ENCODE peak calls at places on chromosomes 4 and X, in five cellular contexts. E, M, K, R and W are unnamed samples.

GRCh38 chr4:24922416-24922815 is 9.6 kb upstream of the CCDC149 start:
- DNase-seq in R (no peak), M (peak; percentile 66), E (no peak), K (peak; percentile 39), W (no peak)

GRCh38 chr4:56978750-56979303 is at the start of gene POLR2B:
- DNase-seq in E (peak; percentile 89), K (peak; percentile 91), M (peak; percentile 87), R (peak; percentile 97), W (peak; percentile 95)

GRCh38 chr4:83753260-83753659 is 217.4 kb downstream of the GPAT3 start:
- DNase-seq in K (no peak), E (no peak), R (no peak), M (no peak), W (no peak)

GRCh38 chr4:37424753-37425152 is 180.2 kb downstream of the NWD2 start:
- DNase-seq in E (no peak), M (no peak), K (no peak), R (no peak), W (no peak)

GRCh38 chr4:4868506-4869379 is 9.3 kb downstream of the MSX1 start:
- DNase-seq in M (no peak), R (no peak), E (no peak), K (no peak), W (no peak)

GRCh38 chr4:6938237-6938636 is 28.6 kb downstream of the TBC1D14 start:
- DNase-seq in E (no peak), K (no peak), R (peak; percentile 65), M (no peak), W (peak; percentile 75)

GRCh38 chr4:54540931-54541330 is 116.8 kb upstream of the KIT start:
- DNase-seq in K (no peak), M (no peak), E (no peak), R (no peak), W (no peak)

GRCh38 chr4:101954975-101955678 is 164.6 kb downstream of the BANK1 start:
- DNase-seq in E (no peak), K (no peak), R (no peak), M (peak; percentile 50), W (no peak)

GRCh38 chrX:19593684-19594083 is 78.4 kb upstream of the MAP3K15 start:
- DNase-seq in R (no peak), K (peak; percentile 16), M (peak; percentile 42), E (no peak), W (no peak)

GRCh38 chr4:5050520-5050955 is 742 bp upstream of the STK32B start:
- DNase-seq in E (peak; percentile 77), K (peak; percentile 60), R (peak; percentile 77), M (peak; percentile 74), W (peak; percentile 56)

DNA sequence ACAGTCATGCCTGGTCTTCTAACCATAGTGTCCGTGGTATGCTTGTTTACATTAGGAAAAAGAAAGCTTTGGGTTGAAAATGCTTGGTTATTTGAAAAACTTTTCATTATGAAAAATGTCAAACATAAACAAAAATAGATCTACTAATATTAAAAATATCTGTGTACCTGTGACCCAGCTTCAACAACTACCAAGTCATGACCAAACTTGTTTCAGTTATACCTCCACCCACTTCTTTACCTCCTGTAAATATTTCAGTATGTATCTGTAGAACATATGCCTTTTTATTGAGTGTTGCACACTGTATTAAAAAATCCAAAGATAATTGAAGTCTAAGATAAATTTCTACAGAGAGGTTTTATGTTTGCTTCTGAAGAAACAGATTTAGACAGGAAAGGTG is 153.7 kb upstream of the GYPA start:
- DNase-seq in E (no peak), R (no peak), K (no peak), M (no peak), W (no peak)
- H3K4me3 ChIP-seq in E (no peak overlapping the region), R (no peak overlapping the region), K (no peak overlapping the region), M (no peak overlapping the region), W (no peak overlapping the region)

DNA sequence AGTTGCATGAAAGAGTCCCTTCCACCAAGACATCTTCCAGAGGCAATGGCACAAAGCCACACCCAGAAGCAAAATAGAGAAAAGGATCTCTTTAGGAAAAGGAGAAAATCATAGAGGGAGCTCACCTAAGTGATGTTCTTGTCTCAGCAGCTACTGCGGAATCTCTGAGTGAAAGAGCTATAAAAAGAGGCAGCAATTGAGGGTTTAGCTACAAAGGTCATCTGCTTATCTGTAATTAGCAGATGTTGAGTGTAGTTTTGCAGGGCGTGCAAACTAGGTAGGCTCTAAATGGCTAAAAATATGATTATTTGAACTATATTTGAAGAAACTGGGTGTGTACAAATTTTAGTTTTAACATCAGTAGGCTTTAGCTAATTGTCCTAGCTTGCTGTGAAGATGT is 276.0 kb downstream of the HS3ST1 start:
- DNase-seq in E (no peak), K (no peak), R (no peak), M (no peak), W (peak; percentile 17)
- TF ChIP-seq CTCF in E (no peak), K (no peak), R (no peak), M (no peak), W (no peak)

DNA sequence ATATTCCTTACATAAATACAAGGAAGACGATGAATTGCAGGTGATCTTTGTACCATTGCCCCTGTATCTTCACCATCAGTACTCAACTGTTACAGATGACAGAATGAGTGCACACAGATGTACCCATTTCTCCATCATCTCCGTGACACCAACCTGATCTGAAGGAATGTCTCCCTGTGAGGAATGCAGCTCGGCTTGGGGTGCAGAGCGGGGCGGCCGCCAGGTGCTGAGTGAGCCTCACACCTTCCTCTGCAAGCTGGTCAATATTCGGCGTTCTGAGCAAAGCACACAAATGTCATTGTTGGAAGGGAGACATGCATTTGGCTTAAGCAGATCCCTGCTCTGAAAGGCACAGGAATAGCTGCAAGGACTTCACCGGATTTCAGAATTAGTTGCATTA is 7.4 kb downstream of the ARSD start:
- DNase-seq in E (no peak), R (no peak), K (no peak), M (no peak), W (no peak)
- H3K36me3 ChIP-seq in E (peaks cover 4% of the 10 kb centered on the region), R (no peaks in the 10 kb centered on the region), K (no peaks in the 10 kb centered on the region), M (no peaks in the 10 kb centered on the region), W (no peaks in the 10 kb centered on the region)

DNA sequence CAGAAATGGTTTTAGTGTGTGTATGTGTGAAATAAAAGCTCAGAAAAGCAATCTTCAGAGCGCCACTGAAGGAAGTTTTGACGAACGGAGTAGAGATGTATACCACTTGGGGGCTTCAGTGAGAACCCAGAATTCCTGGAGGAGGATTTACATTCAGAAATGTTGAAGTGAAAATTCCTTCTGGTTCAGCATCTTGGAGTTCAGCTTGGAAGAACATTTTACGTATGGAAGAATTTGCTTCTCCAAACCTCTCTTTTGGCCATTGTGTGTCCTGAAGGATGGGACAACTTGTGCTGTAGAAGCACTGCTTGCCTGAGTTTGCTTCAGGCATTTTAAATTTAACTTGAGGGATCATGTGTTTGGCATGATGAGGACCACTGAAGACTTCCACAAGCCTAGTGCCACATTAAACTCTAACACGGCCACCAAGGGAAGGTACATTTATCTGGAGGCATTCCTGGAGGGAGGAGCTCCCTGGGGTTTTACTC is 704 bp downstream of the SHROOM3 start:
- DNase-seq in M (peak; percentile 35), K (no peak), E (no peak), R (no peak), W (no peak)
- H3K4me3 ChIP-seq in M (peak overlapping the region; percentile 51), K (peak overlapping the region; percentile 18), E (peak overlapping the region; percentile 51), R (no peak overlapping the region), W (no peak overlapping the region)

GRCh38 chr4:76784237-76784636 is 113.7 kb downstream of the SOWAHB start:
- DNase-seq in E (no peak), R (no peak), M (no peak), K (peak; percentile 40), W (no peak)
- TF ChIP-seq CTCF in E (no peak), R (peak; percentile 13), M (peak; percentile 14), K (peak; percentile 51), W (no peak)

DNA sequence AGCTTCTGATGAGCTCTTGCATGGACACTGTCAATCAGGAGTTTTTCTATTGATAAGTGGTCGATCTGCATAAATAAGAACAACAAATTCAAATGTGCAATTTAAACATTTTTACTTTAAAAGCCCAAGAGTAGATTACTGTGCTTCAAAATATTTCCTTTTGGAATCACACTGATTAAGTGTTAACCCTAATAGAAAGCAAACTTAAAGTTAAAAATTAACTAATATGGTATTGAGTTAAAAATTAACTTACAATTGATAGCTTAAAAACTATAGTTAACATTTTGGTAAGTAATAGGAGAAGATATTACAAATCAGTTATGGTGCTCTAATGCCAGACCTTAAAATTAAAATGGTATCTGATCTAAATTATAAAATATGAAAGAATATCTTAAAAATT is 25.9 kb downstream of the MED14 start:
- DNase-seq in E (no peak), R (no peak), M (no peak), K (no peak), W (no peak)
- H3K36me3 ChIP-seq in E (no peaks in the 10 kb centered on the region), R (peaks cover 3% of the 10 kb centered on the region), M (no peaks in the 10 kb centered on the region), K (peaks cover 5% of the 10 kb centered on the region), W (no peaks in the 10 kb centered on the region)

GRCh38 chrX:69149466-69150293 is 15.6 kb downstream of the PJA1 start:
- DNase-seq in M (no peak), K (no peak), E (no peak), R (no peak), W (no peak)
- H3K4me3 ChIP-seq in M (no peak overlapping the region), K (no peak overlapping the region), E (no peak overlapping the region), R (no peak overlapping the region), W (no peak overlapping the region)

GRCh38 chr4:156999175-156999517 is 27.5 kb upstream of the PDGFC start:
- DNase-seq in K (peak; percentile 99), R (no peak), M (peak; percentile 99), E (no peak), W (no peak)
- TF ChIP-seq CTCF in K (no peak), R (no peak), M (no peak), E (no peak), W (no peak)